ENCODE peak calls at places on chromosomes 6 and 20, in four cellular contexts. One of them, this sample, is unnamed.

GRCh38 chr20:46117704-46118467 is at the start of gene CD40:
- DNase-seq in posterior cingulate gyrus: peak
- DNase-seq in Right ventricle myocardium superior: peak
- DNase-seq in activated CD4-positive, alpha-beta memory T cell treated with anti-CD3 and anti-CD28 coated beads, Interleukin-2, amount 10 ng/mL, durations not matched to agents 7 days and 5 days: peak
- DNase-seq in this sample: no peak

GRCh38 chr6:20693466-20694063 is 159.3 kb downstream of the CDKAL1 start:
- DNase-seq in posterior cingulate gyrus: no peak
- DNase-seq in activated CD4-positive, alpha-beta memory T cell treated with anti-CD3 and anti-CD28 coated beads, Interleukin-2, amount 10 ng/mL, durations not matched to agents 7 days and 5 days: no peak
- DNase-seq in Right ventricle myocardium superior: no peak
- DNase-seq in this sample: no peak

GRCh38 chr6:146470091-146470770 is 73.4 kb upstream of the RAB32 start:
- DNase-seq in posterior cingulate gyrus: no peak
- DNase-seq in Right ventricle myocardium superior: no peak
- DNase-seq in activated CD4-positive, alpha-beta memory T cell treated with anti-CD3 and anti-CD28 coated beads, Interleukin-2, amount 10 ng/mL, durations not matched to agents 7 days and 5 days: no peak
- DNase-seq in this sample: no peak

GRCh38 chr6:29737707-29738630 is 14.7 kb downstream of the HLA-F start:
- DNase-seq in Right ventricle myocardium superior: peak
- DNase-seq in activated CD4-positive, alpha-beta memory T cell treated with anti-CD3 and anti-CD28 coated beads, Interleukin-2, amount 10 ng/mL, durations not matched to agents 7 days and 5 days: peak
- DNase-seq in posterior cingulate gyrus: peak
- DNase-seq in this sample: no peak

GRCh38 chr6:165963750-165964149 is 203.9 kb downstream of the TBXT start:
- DNase-seq in posterior cingulate gyrus: no peak
- DNase-seq in Right ventricle myocardium superior: no peak
- DNase-seq in activated CD4-positive, alpha-beta memory T cell treated with anti-CD3 and anti-CD28 coated beads, Interleukin-2, amount 10 ng/mL, durations not matched to agents 7 days and 5 days: no peak
- DNase-seq in this sample: no peak

GRCh38 chr6:26329763-26330511 is 35.1 kb upstream of the BTN3A2 start:
- DNase-seq in activated CD4-positive, alpha-beta memory T cell treated with anti-CD3 and anti-CD28 coated beads, Interleukin-2, amount 10 ng/mL, durations not matched to agents 7 days and 5 days: peak
- DNase-seq in posterior cingulate gyrus: no peak
- DNase-seq in Right ventricle myocardium superior: no peak
- DNase-seq in this sample: no peak

GRCh38 chr20:44747166-44748004 is 1.7 kb downstream of the KCNK15 start:
- DNase-seq in Right ventricle myocardium superior: peak
- DNase-seq in activated CD4-positive, alpha-beta memory T cell treated with anti-CD3 and anti-CD28 coated beads, Interleukin-2, amount 10 ng/mL, durations not matched to agents 7 days and 5 days: peak
- DNase-seq in posterior cingulate gyrus: peak
- DNase-seq in this sample: peak

GRCh38 chr6:130681028-130681427 is 146.2 kb upstream of the SMLR1 start:
- DNase-seq in Right ventricle myocardium superior: no peak
- DNase-seq in posterior cingulate gyrus: no peak
- DNase-seq in activated CD4-positive, alpha-beta memory T cell treated with anti-CD3 and anti-CD28 coated beads, Interleukin-2, amount 10 ng/mL, durations not matched to agents 7 days and 5 days: no peak
- DNase-seq in this sample: no peak

GRCh38 chr6:139256087-139256486 is 35.7 kb downstream of the TXLNB start:
- DNase-seq in Right ventricle myocardium superior: no peak
- DNase-seq in posterior cingulate gyrus: no peak
- DNase-seq in activated CD4-positive, alpha-beta memory T cell treated with anti-CD3 and anti-CD28 coated beads, Interleukin-2, amount 10 ng/mL, durations not matched to agents 7 days and 5 days: no peak
- DNase-seq in this sample: no peak

GRCh38 chr20:37914672-37915433 is 11.9 kb downstream of the VSTM2L start:
- DNase-seq in Right ventricle myocardium superior: no peak
- DNase-seq in posterior cingulate gyrus: no peak
- DNase-seq in activated CD4-positive, alpha-beta memory T cell treated with anti-CD3 and anti-CD28 coated beads, Interleukin-2, amount 10 ng/mL, durations not matched to agents 7 days and 5 days: peak
- DNase-seq in this sample: no peak

GRCh38 chr6:157099912-157100593 is 223.3 kb downstream of the TMEM242 start:
- DNase-seq in Right ventricle myocardium superior: no peak
- DNase-seq in posterior cingulate gyrus: no peak
- DNase-seq in activated CD4-positive, alpha-beta memory T cell treated with anti-CD3 and anti-CD28 coated beads, Interleukin-2, amount 10 ng/mL, durations not matched to agents 7 days and 5 days: peak
- DNase-seq in this sample: no peak

GRCh38 chr6:16964553-16965499 is 137.0 kb upstream of the STMND1 start:
- DNase-seq in posterior cingulate gyrus: peak
- DNase-seq in activated CD4-positive, alpha-beta memory T cell treated with anti-CD3 and anti-CD28 coated beads, Interleukin-2, amount 10 ng/mL, durations not matched to agents 7 days and 5 days: peak
- DNase-seq in Right ventricle myocardium superior: peak
- DNase-seq in this sample: peak

GRCh38 chr6:7998103-7998725 is 66.0 kb downstream of the BLOC1S5 start:
- DNase-seq in posterior cingulate gyrus: no peak
- DNase-seq in activated CD4-positive, alpha-beta memory T cell treated with anti-CD3 and anti-CD28 coated beads, Interleukin-2, amount 10 ng/mL, durations not matched to agents 7 days and 5 days: no peak
- DNase-seq in Right ventricle myocardium superior: no peak
- DNase-seq in this sample: no peak

GRCh38 chr6:28353356-28353755 is 3.6 kb downstream of the ZKSCAN3 start:
- DNase-seq in activated CD4-positive, alpha-beta memory T cell treated with anti-CD3 and anti-CD28 coated beads, Interleukin-2, amount 10 ng/mL, durations not matched to agents 7 days and 5 days: no peak
- DNase-seq in posterior cingulate gyrus: no peak
- DNase-seq in Right ventricle myocardium superior: no peak
- DNase-seq in this sample: no peak

GRCh38 chr20:57205625-57206219 is 60.7 kb downstream of the BMP7 start:
- DNase-seq in Right ventricle myocardium superior: no peak
- DNase-seq in posterior cingulate gyrus: no peak
- DNase-seq in activated CD4-positive, alpha-beta memory T cell treated with anti-CD3 and anti-CD28 coated beads, Interleukin-2, amount 10 ng/mL, durations not matched to agents 7 days and 5 days: no peak
- DNase-seq in this sample: no peak

GRCh38 chr20:48826883-48827771 is 672 bp downstream of the PREX1 start:
- DNase-seq in activated CD4-positive, alpha-beta memory T cell treated with anti-CD3 and anti-CD28 coated beads, Interleukin-2, amount 10 ng/mL, durations not matched to agents 7 days and 5 days: no peak
- DNase-seq in posterior cingulate gyrus: peak
- DNase-seq in Right ventricle myocardium superior: peak
- DNase-seq in this sample: peak

GRCh38 chr6:122628714-122629113 is 18.5 kb downstream of the PKIB start:
- DNase-seq in Right ventricle myocardium superior: no peak
- DNase-seq in activated CD4-positive, alpha-beta memory T cell treated with anti-CD3 and anti-CD28 coated beads, Interleukin-2, amount 10 ng/mL, durations not matched to agents 7 days and 5 days: no peak
- DNase-seq in posterior cingulate gyrus: no peak
- DNase-seq in this sample: no peak

GRCh38 chr6:161618816-161619454 is 345.1 kb upstream of the AGPAT4 start:
- DNase-seq in Right ventricle myocardium superior: no peak
- DNase-seq in activated CD4-positive, alpha-beta memory T cell treated with anti-CD3 and anti-CD28 coated beads, Interleukin-2, amount 10 ng/mL, durations not matched to agents 7 days and 5 days: no peak
- DNase-seq in posterior cingulate gyrus: peak
- DNase-seq in this sample: peak

GRCh38 chr20:10864076-10864672 is 190.4 kb upstream of the JAG1 start:
- DNase-seq in Right ventricle myocardium superior: peak
- DNase-seq in activated CD4-positive, alpha-beta memory T cell treated with anti-CD3 and anti-CD28 coated beads, Interleukin-2, amount 10 ng/mL, durations not matched to agents 7 days and 5 days: no peak
- DNase-seq in posterior cingulate gyrus: no peak
- DNase-seq in this sample: no peak

GRCh38 chr20:41218466-41218865 is 81.1 kb downstream of the PLCG1 start:
- DNase-seq in Right ventricle myocardium superior: no peak
- DNase-seq in activated CD4-positive, alpha-beta memory T cell treated with anti-CD3 and anti-CD28 coated beads, Interleukin-2, amount 10 ng/mL, durations not matched to agents 7 days and 5 days: no peak
- DNase-seq in posterior cingulate gyrus: no peak
- DNase-seq in this sample: no peak

GRCh38 chr20:49608752-49609670 is 41.1 kb upstream of the PTGIS start:
- DNase-seq in activated CD4-positive, alpha-beta memory T cell treated with anti-CD3 and anti-CD28 coated beads, Interleukin-2, amount 10 ng/mL, durations not matched to agents 7 days and 5 days: peak
- DNase-seq in posterior cingulate gyrus: peak
- DNase-seq in Right ventricle myocardium superior: peak
- DNase-seq in this sample: peak

GRCh38 chr6:151018911-151019795 is 153.7 kb downstream of the MTHFD1L start:
- DNase-seq in Right ventricle myocardium superior: no peak
- DNase-seq in activated CD4-positive, alpha-beta memory T cell treated with anti-CD3 and anti-CD28 coated beads, Interleukin-2, amount 10 ng/mL, durations not matched to agents 7 days and 5 days: no peak
- DNase-seq in posterior cingulate gyrus: no peak
- DNase-seq in this sample: no peak

GRCh38 chr6:140225587-140226438 is 851.4 kb upstream of the CITED2 start:
- DNase-seq in activated CD4-positive, alpha-beta memory T cell treated with anti-CD3 and anti-CD28 coated beads, Interleukin-2, amount 10 ng/mL, durations not matched to agents 7 days and 5 days: no peak
- DNase-seq in posterior cingulate gyrus: no peak
- DNase-seq in Right ventricle myocardium superior: no peak
- DNase-seq in this sample: no peak

GRCh38 chr6:41935685-41936072 is 5.9 kb downstream of the CCND3 start:
- DNase-seq in posterior cingulate gyrus: no peak
- DNase-seq in activated CD4-positive, alpha-beta memory T cell treated with anti-CD3 and anti-CD28 coated beads, Interleukin-2, amount 10 ng/mL, durations not matched to agents 7 days and 5 days: no peak
- DNase-seq in Right ventricle myocardium superior: no peak
- DNase-seq in this sample: no peak

GRCh38 chr20:19806806-19807691 is 49.0 kb downstream of the RIN2 start:
- DNase-seq in posterior cingulate gyrus: no peak
- DNase-seq in activated CD4-positive, alpha-beta memory T cell treated with anti-CD3 and anti-CD28 coated beads, Interleukin-2, amount 10 ng/mL, durations not matched to agents 7 days and 5 days: no peak
- DNase-seq in Right ventricle myocardium superior: no peak
- DNase-seq in this sample: no peak

This sample was measured in occipital lobe.